ENCODE peak calls at places on chromosomes 1 and 21, in six cellular contexts. I is SK-N-SH, E is K562, M is A549, H is HCT116, S is GM23338. K is an unnamed sample.
A peak's percentile ranks its signal among the peaks of the same experiment; 100 is the strongest.

GRCh38 chr1:217539510-217539909 is 91.4 kb downstream of the GPATCH2 start:
- DNase-seq in M (no peak), H (no peak), S (no peak), E (no peak), I (no peak), K (no peak)

GRCh38 chr1:166839600-166840308 is 479 bp downstream of the POGK start:
- DNase-seq in S (peak; percentile 68), M (peak; percentile 63), H (no peak), E (peak; percentile 67), I (peak; percentile 81), K (no peak)

GRCh38 chr1:207027221-207027777 is 5.3 kb downstream of the C1orf116 start:
- DNase-seq in M (peak; percentile 88), S (no peak), I (no peak), H (peak; percentile 86), E (no peak), K (no peak)

GRCh38 chr1:7549693-7550161 is 221.4 kb upstream of the VAMP3 start:
- DNase-seq in M (peak; percentile 72), E (no peak), S (no peak), H (no peak), I (no peak), K (no peak)

GRCh38 chr1:59484090-59484489 is 187.2 kb downstream of the FGGY start:
- DNase-seq in H (peak; percentile 41), E (no peak), M (peak; percentile 23), I (no peak), S (no peak), K (peak; percentile 61)

GRCh38 chr1:87644033-87644432 is 315.4 kb downstream of the LMO4 start:
- DNase-seq in M (no peak), H (no peak), S (no peak), I (no peak), E (no peak), K (no peak)

GRCh38 chr1:234774971-234775370 is 165.0 kb upstream of the IRF2BP2 start:
- DNase-seq in I (no peak), E (no peak), M (no peak), S (no peak), H (no peak), K (no peak)

GRCh38 chr1:61183471-61184034 is 101.2 kb downstream of the NFIA start:
- DNase-seq in H (no peak), E (no peak), I (no peak), M (peak; percentile 13), S (no peak), K (no peak)

GRCh38 chr1:36536727-36537126 is 54.0 kb upstream of the CSF3R start:
- DNase-seq in M (no peak), E (no peak), H (no peak), I (no peak), S (no peak), K (no peak)

GRCh38 chr1:93617670-93618488 is 63.8 kb downstream of the BCAR3 start:
- DNase-seq in S (no peak), I (no peak), H (no peak), M (peak; percentile 84), E (no peak), K (no peak)

GRCh38 chr1:221965252-221965651 is 223.4 kb upstream of the DUSP10 start:
- DNase-seq in S (no peak), E (no peak), I (no peak), H (no peak), M (peak; percentile 54), K (no peak)

GRCh38 chr1:38991638-38992449 is 768 bp downstream of the AKIRIN1 start:
- DNase-seq in E (peak; percentile 56), H (no peak), S (peak; percentile 64), I (peak; percentile 77), M (peak; percentile 25), K (no peak)

GRCh38 chr1:228646717-228647522 is 88.4 kb upstream of the RHOU start:
- DNase-seq in E (peak; percentile 14), H (no peak), M (peak; percentile 83), I (peak; percentile 55), S (peak; percentile 69), K (peak; percentile 47)

GRCh38 chr1:68379085-68379478 is 70.7 kb downstream of the RPE65 start:
- DNase-seq in I (no peak), E (no peak), H (no peak), M (no peak), S (no peak), K (no peak)

GRCh38 chr1:43214465-43215444 is 42.6 kb downstream of the CFAP57 start:
- DNase-seq in H (no peak), I (no peak), M (no peak), S (no peak), E (no peak), K (no peak)

GRCh38 chr1:16180291-16180824 is 24.5 kb upstream of the EPHA2 start:
- DNase-seq in I (no peak), M (peak; percentile 60), H (no peak), E (no peak), S (no peak), K (no peak)

GRCh38 chr1:206579747-206580437 is 32.4 kb downstream of the EIF2D start:
- DNase-seq in H (no peak), S (no peak), E (peak; percentile 70), M (no peak), I (no peak), K (no peak)

GRCh38 chr21:37936010-37936785 is 19.9 kb upstream of the KCNJ6 start:
- DNase-seq in S (no peak), M (no peak), E (no peak), H (no peak), I (no peak), K (no peak)

GRCh38 chr1:201216395-201217085 is 25.9 kb downstream of the IGFN1 start:
- DNase-seq in M (no peak), S (no peak), E (no peak), I (no peak), H (no peak), K (no peak)

GRCh38 chr21:32702702-32703101 is 25.1 kb downstream of the SYNJ1 start:
- DNase-seq in I (no peak), H (no peak), E (peak; percentile 13), M (peak; percentile 0), S (no peak), K (no peak)

GRCh38 chr21:36860736-36861594 is 105.5 kb downstream of the HLCS start:
- DNase-seq in H (no peak), E (peak; percentile 37), S (no peak), I (no peak), M (peak; percentile 72), K (no peak)

GRCh38 chr1:39110882-39111281 is 84.7 kb downstream of the NDUFS5 start:
- DNase-seq in S (no peak), I (no peak), E (no peak), H (no peak), M (no peak), K (no peak)

GRCh38 chr1:209398330-209398991 is 185.1 kb upstream of the CAMK1G start:
- DNase-seq in E (no peak), M (peak; percentile 88), H (no peak), I (peak; percentile 25), S (peak; percentile 43), K (no peak)

DNA sequence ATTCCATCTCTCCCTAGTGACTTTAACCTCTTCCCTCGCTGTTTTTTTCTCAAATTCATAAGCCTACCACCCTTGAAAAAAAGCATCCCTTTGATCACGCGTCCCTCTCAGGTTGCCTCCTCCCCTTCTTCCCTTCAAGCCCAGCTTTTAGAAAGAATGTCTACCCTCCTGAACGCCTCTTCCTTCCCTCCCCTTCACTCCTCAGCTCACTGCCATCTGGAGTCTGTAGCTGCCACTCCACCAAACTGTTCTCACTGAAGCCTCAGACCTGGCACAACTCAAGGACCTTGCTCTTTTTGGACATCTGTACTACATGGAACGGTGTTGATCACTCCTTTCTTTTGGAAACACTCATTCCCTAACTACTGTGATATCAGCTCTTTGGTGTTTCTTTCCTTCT is 80.6 kb downstream of the SLC25A24 start:
- DNase-seq in S (peak; percentile 7), M (no peak), I (no peak), E (no peak), H (no peak), K (no peak)
- H3K4me1 ChIP-seq in S (no peaks in the 10 kb centered on the region), M (no peaks in the 10 kb centered on the region), I (peaks cover 8% of the 10 kb centered on the region), E (peaks cover 9% of the 10 kb centered on the region), H (peaks cover 4% of the 10 kb centered on the region), K (no peaks in the 10 kb centered on the region)

GRCh38 chr1:244092293-244093264 is 41.5 kb downstream of the ZBTB18 start:
- DNase-seq in I (no peak), M (peak; percentile 63), H (no peak), E (no peak), S (no peak), K (no peak)
- H3K27ac ChIP-seq in I (peak overlapping the region; percentile 68), M (peak overlapping the region; percentile 77), H (no peak overlapping the region), E (no peak overlapping the region), S (no peak overlapping the region), K (no peak overlapping the region)

GRCh38 chr1:165057956-165058355 is 298.6 kb downstream of the LMX1A start:
- DNase-seq in S (no peak), M (no peak), I (no peak), H (no peak), E (no peak), K (no peak)

GRCh38 chr1:165060285-165060793 is 296.2 kb downstream of the LMX1A start:
- DNase-seq in E (no peak), M (peak; percentile 44), H (no peak), I (no peak), S (no peak), K (no peak)

GRCh38 chr1:165053273-165053835 is 303.2 kb downstream of the LMX1A start:
- DNase-seq in M (no peak), H (no peak), I (no peak), S (peak; percentile 56), E (no peak), K (no peak)

GRCh38 chr1:165062346-165062745 is 294.2 kb downstream of the LMX1A start:
- DNase-seq in M (no peak), H (no peak), I (no peak), E (no peak), S (no peak), K (no peak)

DNA sequence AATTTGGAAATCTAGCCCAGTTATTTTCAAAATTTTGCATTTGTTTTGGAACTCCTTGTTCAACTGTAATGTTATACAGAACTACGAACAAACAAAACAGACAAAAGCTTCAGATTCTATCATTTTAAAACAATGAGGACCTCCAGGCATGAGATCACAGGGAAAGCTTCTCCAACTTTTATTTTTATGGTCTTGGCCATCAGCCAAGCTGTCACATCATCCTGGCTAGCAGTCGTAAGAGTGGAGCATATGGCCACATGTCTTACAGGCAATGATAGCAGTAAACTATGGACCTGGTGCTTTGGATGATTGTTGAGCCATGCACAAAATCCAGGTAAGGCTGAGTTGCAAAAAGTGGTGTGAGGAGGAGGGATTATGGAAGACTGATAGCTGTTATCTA is 299.6 kb downstream of the LMX1A start:
- DNase-seq in H (no peak), E (no peak), I (no peak), M (no peak), S (no peak), K (no peak)
- TF ChIP-seq REST in H (no peak), E (no peak), I (no peak), M (no peak), S (no peak), K (no peak)

DNA sequence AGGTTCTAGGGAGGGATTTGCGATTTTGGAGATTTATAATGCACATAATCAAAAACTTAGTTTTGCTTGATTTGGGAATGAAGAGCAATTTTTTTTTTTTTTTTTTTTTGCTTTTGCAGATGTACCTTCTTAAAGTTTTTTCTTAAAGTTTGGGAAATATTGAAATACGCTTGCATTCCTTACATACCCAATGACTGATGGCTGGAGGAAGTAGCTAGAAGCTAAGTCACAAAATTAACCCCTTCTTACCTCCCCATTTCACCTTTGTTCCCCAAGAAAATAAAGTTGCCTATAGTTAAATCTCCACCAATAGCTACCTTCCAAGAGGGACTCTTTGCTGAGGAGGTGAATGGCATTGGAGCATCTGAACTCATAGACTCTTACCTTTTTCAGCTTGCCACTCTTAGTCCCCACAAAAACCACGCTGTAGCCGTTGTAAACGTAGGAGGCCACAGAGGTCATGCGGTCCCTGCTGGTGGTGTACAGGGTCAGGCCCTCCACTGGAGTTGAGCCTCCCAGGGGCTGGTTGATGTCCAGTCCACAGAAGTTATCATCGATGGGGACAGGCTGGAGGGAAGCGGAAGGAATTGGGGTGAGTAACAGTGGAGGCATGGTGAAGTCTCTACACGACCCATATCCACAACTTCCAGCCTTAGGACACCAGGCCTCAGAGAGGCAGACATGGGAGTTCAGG is 34.1 kb downstream of the PLXNA2 start:
- DNase-seq in I (no peak), S (no peak), E (peak; percentile 40), M (no peak), H (no peak), K (no peak)
- H3K4me1 ChIP-seq in I (peaks cover 17% of the 10 kb centered on the region), S (no peaks in the 10 kb centered on the region), E (peaks cover 4% of the 10 kb centered on the region), M (no peaks in the 10 kb centered on the region), H (no peaks in the 10 kb centered on the region), K (no peaks in the 10 kb centered on the region)

K was measured in Panc1.